ENCODE peak calls at places on chromosomes 5 and 9, in five cellular contexts. W, G, I, V and E are unnamed samples.
A peak's percentile ranks its signal among the peaks of the same experiment; 100 is the strongest.

GRCh38 chr5:115810776-115811175 is 5.7 kb downstream of the CDO1 start:
- DNase-seq in W (no peak), G (no peak), I (no peak), V (no peak), E (no peak)

GRCh38 chr5:16568875-16569580 is 47.8 kb downstream of the RETREG1 start:
- DNase-seq in W (no peak), G (no peak), I (no peak), V (peak; percentile 17), E (peak; percentile 61)

GRCh38 chr9:34547960-34548603 is 25.3 kb upstream of the ENHO start:
- DNase-seq in W (peak; percentile 58), G (peak; percentile 88), I (peak; percentile 51), V (peak; percentile 76), E (peak; percentile 71)

GRCh38 chr5:53407373-53407772 is 73.1 kb upstream of the FST start:
- DNase-seq in W (no peak), G (no peak), I (peak; percentile 83), V (peak; percentile 55), E (no peak)

GRCh38 chr9:85610074-85610855 is 131.5 kb downstream of the AGTPBP1 start:
- DNase-seq in W (peak; percentile 73), G (peak; percentile 12), I (peak; percentile 48), V (peak; percentile 89), E (peak; percentile 31)

GRCh38 chr5:135448796-135449507 is 1.8 kb upstream of the DCANP1 start:
- DNase-seq in W (no peak), G (no peak), I (no peak), V (no peak), E (no peak)

GRCh38 chr5:136766456-136766855 is 401.1 kb upstream of the TRPC7 start:
- DNase-seq in W (peak; percentile 10), G (no peak), I (no peak), V (no peak), E (no peak)

GRCh38 chr9:87497604-87498045 is at the start of gene DAPK1:
- DNase-seq in W (peak; percentile 79), G (peak; percentile 79), I (no peak), V (peak; percentile 66), E (peak; percentile 76)

GRCh38 chr5:40736103-40736875 is 19.5 kb downstream of the TTC33 start:
- DNase-seq in W (peak; percentile 63), G (no peak), I (peak; percentile 57), V (peak; percentile 75), E (peak; percentile 25)

GRCh38 chr5:164048527-164048926 is 543.1 kb downstream of the MAT2B start:
- DNase-seq in W (no peak), G (no peak), I (no peak), V (peak; percentile 62), E (no peak)
- TF ChIP-seq CTCF in W (no peak), G (no peak), I (no peak), V (peak; percentile 39), E (no peak)

GRCh38 chr9:104682642-104683041 is 11.7 kb upstream of the OR13D1 start:
- DNase-seq in W (peak; percentile 68), G (no peak), I (peak; percentile 16), V (peak; percentile 70), E (peak; percentile 13)
- TF ChIP-seq CTCF in W (peak; percentile 72), G (peak; percentile 26), I (peak; percentile 43), V (peak; percentile 46), E (peak; percentile 26)

GRCh38 chr9:38713426-38713825 is 6.5 kb downstream of the FAM240B start:
- DNase-seq in W (peak; percentile 25), G (no peak), I (peak; percentile 45), V (peak; percentile 97), E (no peak)

GRCh38 chr9:38705917-38706316 is 14.0 kb downstream of the FAM240B start:
- DNase-seq in W (no peak), G (no peak), I (no peak), V (no peak), E (no peak)

GRCh38 chr9:38708759-38709158 is 11.2 kb downstream of the FAM240B start:
- DNase-seq in W (no peak), G (no peak), I (peak; percentile 42), V (peak; percentile 24), E (no peak)

GRCh38 chr9:38706493-38706892 is 13.4 kb downstream of the FAM240B start:
- DNase-seq in W (no peak), G (no peak), I (no peak), V (no peak), E (no peak)

GRCh38 chr9:38707885-38708640 is 11.9 kb downstream of the FAM240B start:
- DNase-seq in W (peak; percentile 57), G (no peak), I (no peak), V (no peak), E (no peak)
- TF ChIP-seq CTCF in W (peak; percentile 39), G (peak; percentile 47), I (peak; percentile 61), V (peak; percentile 27), E (no peak)

DNA sequence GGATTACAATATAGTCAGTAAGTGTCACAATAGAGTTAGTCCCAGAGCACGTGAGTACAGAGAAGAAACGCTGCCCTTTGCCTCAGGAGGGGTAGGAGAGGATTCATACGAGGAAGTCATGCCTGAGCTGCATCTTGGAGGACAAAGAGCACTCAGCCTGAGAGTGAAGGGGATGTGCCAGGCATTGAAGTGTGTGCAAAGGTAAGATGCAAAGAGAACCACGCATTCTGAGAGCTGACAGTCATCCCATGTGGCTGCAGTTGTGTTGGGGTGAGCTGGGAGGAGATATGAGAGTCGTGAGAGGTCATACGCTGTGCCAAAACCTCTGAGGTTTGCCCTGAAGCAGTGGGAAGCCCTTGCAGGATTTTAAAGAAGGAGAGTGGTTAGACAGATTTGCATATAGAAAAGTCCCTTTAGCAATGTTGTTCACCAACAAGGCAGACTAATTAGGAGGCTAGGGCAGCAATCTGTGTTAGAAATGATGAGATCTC is 97.5 kb downstream of the PIP5K1B start:
- DNase-seq in W (no peak), G (no peak), I (no peak), V (no peak), E (no peak)
- TF ChIP-seq CTCF in W (no peak), G (no peak), I (no peak), V (no peak), E (no peak)

GRCh38 chr5:152462021-152462721 is 57.1 kb upstream of the NMUR2 start:
- DNase-seq in W (peak; percentile 45), G (no peak), I (no peak), V (peak; percentile 25), E (no peak)
- TF ChIP-seq CTCF in W (peak; percentile 26), G (no peak), I (no peak), V (peak; percentile 48), E (no peak)

GRCh38 chr5:151738125-151738848 is 20.1 kb downstream of the ATOX1 start:
- DNase-seq in W (no peak), G (no peak), I (no peak), V (peak; percentile 55), E (no peak)
- TF ChIP-seq CTCF in W (no peak), G (no peak), I (peak; percentile 23), V (no peak), E (no peak)

GRCh38 chr9:90965141-90965910 is 163.7 kb downstream of the SYK start:
- DNase-seq in W (no peak), G (no peak), I (peak; percentile 44), V (peak; percentile 18), E (no peak)

GRCh38 chr9:90967171-90967570 is 165.6 kb downstream of the SYK start:
- DNase-seq in W (no peak), G (no peak), I (no peak), V (no peak), E (no peak)

GRCh38 chr9:90966475-90967150 is 165.0 kb downstream of the SYK start:
- DNase-seq in W (no peak), G (no peak), I (peak; percentile 44), V (peak; percentile 34), E (no peak)

GRCh38 chr9:90965911-90966290 is 164.3 kb downstream of the SYK start:
- DNase-seq in W (no peak), G (no peak), I (no peak), V (no peak), E (no peak)

DNA sequence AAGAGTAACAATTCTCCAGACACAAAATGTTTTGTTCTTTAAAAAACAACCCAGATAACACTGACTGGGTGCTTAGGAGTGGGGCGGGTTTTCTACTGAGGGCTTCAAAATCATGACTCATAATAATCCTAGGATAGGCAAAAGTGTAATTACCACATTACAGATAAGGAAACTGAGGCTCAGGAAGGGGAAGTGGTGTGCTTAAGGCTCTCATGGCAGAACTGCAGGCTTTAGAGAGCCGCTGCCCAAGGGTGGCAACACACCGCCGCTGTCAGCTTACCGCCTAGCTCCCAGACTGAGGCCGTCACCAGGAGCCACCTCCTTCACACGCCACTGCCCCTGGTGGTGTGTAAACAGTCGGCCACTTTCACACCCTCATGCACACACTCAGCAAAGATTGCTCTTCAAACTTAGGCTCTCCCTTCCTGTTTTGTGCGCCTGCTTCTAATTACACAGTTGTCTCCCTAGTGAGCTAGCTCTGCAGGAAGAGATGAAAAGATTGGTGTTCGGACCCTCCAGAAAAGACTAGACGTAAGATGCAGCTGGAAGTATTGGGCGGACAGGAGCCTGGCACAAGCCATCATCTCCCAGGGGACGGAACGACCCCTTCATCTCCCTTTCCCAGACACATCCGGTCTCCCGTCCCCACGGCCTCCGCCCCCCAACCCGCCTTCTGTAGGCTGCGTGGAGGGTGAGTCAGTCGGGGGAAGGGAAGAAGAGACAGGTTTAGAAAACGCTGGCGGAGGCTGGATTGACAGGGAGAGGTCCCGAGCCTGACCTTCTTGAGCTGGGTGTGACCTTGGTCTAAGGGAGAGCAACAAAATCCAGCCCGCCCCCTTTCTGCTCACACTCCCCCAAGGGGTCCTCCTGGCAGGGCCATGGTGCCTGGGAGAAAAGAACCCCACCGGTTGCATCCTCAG is 162.7 kb downstream of the SYK start:
- DNase-seq in W (peak; percentile 34), G (peak; percentile 27), I (peak; percentile 57), V (peak; percentile 41), E (no peak)
- TF ChIP-seq CTCF in W (no peak), G (no peak), I (peak; percentile 52), V (peak; percentile 27), E (no peak)

DNA sequence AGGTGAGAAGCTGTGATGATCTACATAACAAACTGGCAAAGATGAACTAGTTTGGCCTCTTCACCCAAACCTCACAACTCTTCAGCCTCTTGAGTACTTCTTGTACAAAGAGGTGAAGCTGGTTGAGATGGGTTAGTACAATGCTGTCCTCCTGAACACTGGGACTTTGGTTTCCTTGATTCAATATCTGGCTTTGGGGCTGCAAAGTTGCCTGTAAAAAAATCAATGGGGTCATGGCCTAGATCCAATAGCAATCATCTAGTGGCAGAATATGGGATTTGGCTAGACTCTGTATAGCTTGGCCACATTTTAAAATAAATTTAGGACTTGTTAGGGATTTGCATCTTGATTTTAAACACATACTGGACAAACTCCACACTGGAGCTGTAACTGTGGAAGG is 179.1 kb downstream of the ADAMTS12 start:
- DNase-seq in W (no peak), G (no peak), I (no peak), V (no peak), E (no peak)
- TF ChIP-seq CTCF in W (no peak), G (no peak), I (no peak), V (no peak), E (no peak)